ENCODE peak calls at places on chromosomes 4 and X, in seven cellular contexts. K is mesenchymal stem cell, R is neuronal stem cell, H is ovary, A is tibial nerve, L is mucosa of descending colon, Y is fibroblast of lung. D is an unnamed sample.

GRCh38 chr4:69713593-69713992 is 46.8 kb downstream of the SULT1B1 start:
- DNase-seq in Y (peak; percentile 73), A (peak; percentile 15), H (no peak), R (no peak), L (no peak), K (peak; percentile 17), D (peak; percentile 52)

GRCh38 chr4:179145746-179146530 is 1703.7 kb upstream of the AGA start:
- DNase-seq in A (no peak), K (peak; percentile 7), Y (peak; percentile 11), L (no peak), H (no peak), R (no peak), D (no peak)

GRCh38 chrX:37871626-37872302 is 24.4 kb upstream of the DYNLT3 start:
- DNase-seq in A (no peak), Y (peak; percentile 87), H (no peak), R (no peak), K (peak; percentile 87), L (no peak), D (peak; percentile 82)

GRCh38 chr4:154073107-154073817 is 284.4 kb upstream of the SFRP2 start:
- DNase-seq in Y (peak; percentile 17), R (no peak), H (no peak), L (no peak), A (no peak), K (peak; percentile 91), D (peak; percentile 90)

GRCh38 chr4:69518102-69518501 is 22.4 kb upstream of the UGT2B4 start:
- DNase-seq in Y (no peak), R (no peak), K (no peak), H (no peak), A (no peak), L (no peak), D (no peak)

GRCh38 chr4:15888515-15888914 is 50.0 kb downstream of the FGFBP1 start:
- DNase-seq in A (no peak), L (no peak), Y (no peak), K (no peak), H (no peak), R (no peak), D (no peak)

GRCh38 chrX:149504226-149504914 is 736 bp downstream of the IDS start:
- DNase-seq in K (peak; percentile 46), R (no peak), Y (no peak), H (no peak), A (no peak), L (no peak), D (no peak)

GRCh38 chr4:98599617-98600016 is 58.8 kb downstream of the TSPAN5 start:
- DNase-seq in A (no peak), K (no peak), R (no peak), L (no peak), H (no peak), Y (no peak), D (peak; percentile 20)

GRCh38 chr4:148300877-148301276 is 141.3 kb downstream of the NR3C2 start:
- DNase-seq in K (no peak), Y (no peak), R (no peak), L (no peak), H (no peak), A (no peak), D (no peak)

GRCh38 chr4:55868691-55869090 is 15.2 kb downstream of the EXOC1 start:
- DNase-seq in L (no peak), K (no peak), H (no peak), R (no peak), A (no peak), Y (no peak), D (no peak)

GRCh38 chrX:49177338-49177833 is 5.7 kb downstream of the PLP2 start:
- DNase-seq in H (no peak), Y (no peak), L (peak; percentile 59), A (no peak), R (no peak), K (no peak), D (peak; percentile 46)

GRCh38 chr4:103207673-103208072 is 9.5 kb upstream of the CENPE start:
- DNase-seq in L (peak; percentile 19), R (no peak), K (no peak), H (no peak), Y (no peak), A (no peak), D (peak; percentile 18)

GRCh38 chrX:13248867-13249521 is 70.9 kb downstream of the ATXN3L start:
- DNase-seq in A (no peak), K (peak; percentile 18), H (no peak), R (no peak), Y (no peak), L (no peak), D (no peak)

GRCh38 chrX:16834811-16835210 is 35.4 kb downstream of the RBBP7 start:
- DNase-seq in A (no peak), L (no peak), H (no peak), K (no peak), R (no peak), Y (no peak), D (no peak)

GRCh38 chrX:150792949-150793527 is 99.8 kb downstream of the MTMR1 start:
- DNase-seq in K (no peak), R (no peak), L (no peak), A (no peak), H (no peak), Y (no peak), D (no peak)

GRCh38 chr4:26420438-26420837 is 69.8 kb downstream of the CCKAR start:
- DNase-seq in K (peak; percentile 87), H (no peak), Y (peak; percentile 87), A (no peak), R (no peak), L (no peak), D (no peak)

GRCh38 chrX:50484662-50485061 is 14.0 kb upstream of the DGKK start:
- DNase-seq in A (no peak), R (no peak), K (no peak), L (no peak), H (no peak), Y (no peak), D (no peak)

DNA sequence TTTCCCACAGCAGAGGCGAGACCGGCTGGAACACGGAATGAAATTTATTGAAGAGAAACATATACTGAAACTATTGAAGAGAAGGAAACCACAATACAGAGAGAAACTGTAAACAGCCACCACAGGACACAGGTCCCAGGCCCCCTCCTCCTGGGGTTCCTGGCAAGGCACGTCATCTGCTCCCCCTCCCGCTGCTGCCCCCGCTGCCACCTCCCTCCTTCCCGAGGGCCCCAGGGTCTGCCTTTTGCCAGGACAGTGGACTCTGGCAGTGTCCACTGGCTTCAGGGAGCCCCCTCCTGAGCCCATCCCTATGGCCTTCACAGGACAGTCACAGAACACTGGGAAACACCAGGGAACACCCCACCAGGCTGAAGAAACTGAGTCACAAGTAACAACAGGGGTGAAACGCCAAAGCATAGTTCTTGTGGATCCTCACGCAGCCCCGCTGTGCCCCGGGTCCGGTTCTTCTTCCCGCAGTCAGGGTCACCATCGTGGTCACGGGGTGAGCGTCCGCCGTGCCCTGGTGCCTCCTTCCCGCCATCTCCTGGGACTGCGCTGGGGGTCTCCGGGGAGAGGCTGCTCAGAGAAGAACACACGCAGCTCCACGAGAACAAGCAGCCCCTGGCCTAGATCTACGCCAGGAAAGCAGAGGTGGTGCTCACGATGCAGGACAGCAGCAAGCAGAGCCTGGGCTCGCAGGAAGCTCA is 5.4 kb downstream of the PNMA6E start:
- DNase-seq in H (peak; percentile 26), K (no peak), A (no peak), Y (no peak), L (peak; percentile 6), R (no peak), D (no peak)
- H3K9me3 ChIP-seq in H (no peaks in the 10 kb centered on the region), K (no peaks in the 10 kb centered on the region), A (no peaks in the 10 kb centered on the region), Y (no peaks in the 10 kb centered on the region), L (no peaks in the 10 kb centered on the region), R (no peaks in the 10 kb centered on the region), D (peaks cover 10% of the 10 kb centered on the region)

GRCh38 chr4:168854216-168854921 is 155.7 kb downstream of the CBR4 start:
- DNase-seq in H (no peak), L (no peak), Y (no peak), K (no peak), A (no peak), R (no peak), D (no peak)

GRCh38 chr4:168857546-168858314 is 152.3 kb downstream of the CBR4 start:
- DNase-seq in A (no peak), L (no peak), Y (peak; percentile 97), R (no peak), K (peak; percentile 75), H (no peak), D (no peak)

GRCh38 chr4:168859100-168859499 is 151.0 kb downstream of the CBR4 start:
- DNase-seq in K (no peak), H (no peak), L (no peak), R (no peak), Y (no peak), A (no peak), D (no peak)

GRCh38 chr4:168856312-168856711 is 153.7 kb downstream of the CBR4 start:
- DNase-seq in L (no peak), H (no peak), Y (peak; percentile 93), R (no peak), A (no peak), K (peak; percentile 97), D (peak; percentile 74)

GRCh38 chr4:168857009-168857408 is 153.0 kb downstream of the CBR4 start:
- DNase-seq in K (no peak), Y (no peak), R (no peak), H (no peak), A (no peak), L (no peak), D (no peak)
- H3K4me1 ChIP-seq in K (peaks cover 18% of the 10 kb centered on the region), Y (peaks cover 23% of the 10 kb centered on the region), R (no peaks in the 10 kb centered on the region), H (peaks cover 32% of the 10 kb centered on the region), A (peaks cover 76% of the 10 kb centered on the region), L (no peaks in the 10 kb centered on the region), D (peaks cover 18% of the 10 kb centered on the region)

GRCh38 chr4:77035153-77035552 is 40.6 kb downstream of the CCNI start:
- DNase-seq in Y (no peak), L (no peak), H (no peak), A (no peak), K (no peak), R (no peak), D (no peak)

GRCh38 chr4:77026322-77026704 is 49.5 kb downstream of the CCNI start:
- DNase-seq in L (no peak), H (no peak), Y (no peak), A (no peak), K (no peak), R (no peak), D (no peak)

GRCh38 chr4:77028241-77028640 is 47.5 kb downstream of the CCNI start:
- DNase-seq in A (no peak), Y (no peak), R (no peak), L (no peak), K (no peak), H (no peak), D (no peak)

GRCh38 chr4:77036206-77036605 is 39.6 kb downstream of the CCNI start:
- DNase-seq in A (no peak), L (no peak), Y (peak; percentile 95), K (peak; percentile 77), H (no peak), R (no peak), D (peak; percentile 79)

GRCh38 chr4:77031544-77031943 is 44.2 kb downstream of the CCNI start:
- DNase-seq in H (no peak), Y (no peak), R (no peak), A (no peak), K (no peak), L (no peak), D (no peak)
- H3K36me3 ChIP-seq in H (no peaks in the 10 kb centered on the region), Y (peaks cover 43% of the 10 kb centered on the region), R (peaks cover 99% of the 10 kb centered on the region), A (peaks cover 84% of the 10 kb centered on the region), K (peaks cover 92% of the 10 kb centered on the region), L (no peaks in the 10 kb centered on the region), D (peaks cover 43% of the 10 kb centered on the region)

DNA sequence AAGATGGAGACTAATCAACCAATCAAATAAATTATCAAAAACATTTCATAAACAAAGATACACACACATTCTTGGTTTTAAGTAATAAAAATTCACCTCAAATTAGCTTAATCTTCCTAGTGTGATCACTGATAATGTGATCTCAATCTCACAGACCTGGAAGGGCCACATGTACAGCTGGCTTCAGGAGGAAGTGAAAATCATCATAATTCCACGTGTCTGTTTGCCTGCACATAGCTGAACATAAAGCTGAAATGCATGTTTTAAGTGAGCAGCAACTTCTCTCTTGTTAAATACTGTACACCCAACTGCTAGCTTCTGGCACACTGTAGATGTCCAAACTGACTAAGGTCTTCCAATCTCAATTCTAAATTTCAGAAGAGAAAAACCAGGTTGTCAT is 53.8 kb downstream of the ARHGAP6 start:
- DNase-seq in R (no peak), Y (no peak), K (no peak), H (no peak), L (no peak), A (no peak), D (no peak)
- H3K9me3 ChIP-seq in R (no peaks in the 10 kb centered on the region), Y (no peaks in the 10 kb centered on the region), K (no peaks in the 10 kb centered on the region), H (no peaks in the 10 kb centered on the region), L (no peaks in the 10 kb centered on the region), A (no peaks in the 10 kb centered on the region), D (peaks cover 2% of the 10 kb centered on the region)

D was measured in mammary epithelial cell.